ENCODE peak calls at places on chromosome 20, in five cellular contexts. Y is stomach, N is A549, D is HCT116, M is prostate gland. T is an unnamed sample.

GRCh38 chr20:35954907-35955251 is 577 bp upstream of the SCAND1 start:
- DNase-seq in N (peak; percentile 66), Y (no peak), D (no peak), M (no peak), T (no peak)

GRCh38 chr20:46210672-46211330 is 92.7 kb downstream of the CD40 start:
- DNase-seq in Y (no peak), D (no peak), N (no peak), M (no peak), T (no peak)

GRCh38 chr20:9743871-9744270 is 95.0 kb downstream of the PAK5 start:
- DNase-seq in D (no peak), N (no peak), Y (no peak), M (no peak), T (no peak)

GRCh38 chr20:50112512-50113419 is at the start of gene UBE2V1:
- DNase-seq in D (peak; percentile 58), M (peak; percentile 89), Y (peak; percentile 94), N (peak; percentile 90), T (peak; percentile 92)

GRCh38 chr20:40370800-40371199 is 318.2 kb downstream of the MAFB start:
- DNase-seq in M (no peak), Y (no peak), D (no peak), N (no peak), T (no peak)

GRCh38 chr20:50372770-50373088 is 137.5 kb upstream of the PTPN1 start:
- DNase-seq in N (peak; percentile 77), M (no peak), Y (no peak), D (no peak), T (no peak)

GRCh38 chr20:57526067-57526884 is 1.3 kb upstream of the CTCFL start:
- DNase-seq in M (no peak), D (peak; percentile 15), N (no peak), Y (no peak), T (no peak)

GRCh38 chr20:45993197-45993951 is 15.3 kb upstream of the MMP9 start:
- DNase-seq in N (peak; percentile 88), M (no peak), Y (peak; percentile 52), D (peak; percentile 57), T (no peak)

GRCh38 chr20:7744411-7744810 is 195.8 kb downstream of the HAO1 start:
- DNase-seq in D (no peak), Y (no peak), N (no peak), M (no peak), T (no peak)

GRCh38 chr20:52783769-52784168 is 188.4 kb upstream of the TSHZ2 start:
- DNase-seq in D (no peak), Y (no peak), M (no peak), N (no peak), T (no peak)

GRCh38 chr20:21546355-21546754 is 32.5 kb upstream of the NKX2-2 start:
- DNase-seq in D (no peak), N (no peak), M (no peak), Y (no peak), T (no peak)

GRCh38 chr20:58714340-58714922 is 21.8 kb downstream of the NPEPL1 start:
- DNase-seq in Y (no peak), M (peak; percentile 2), D (no peak), N (no peak), T (no peak)

GRCh38 chr20:57716202-57716601 is 6.4 kb upstream of the PMEPA1 start:
- DNase-seq in M (no peak), N (no peak), D (no peak), Y (no peak), T (no peak)

GRCh38 chr20:45578151-45578660 is 878 bp downstream of the WFDC8 start:
- DNase-seq in Y (no peak), M (no peak), D (no peak), N (no peak), T (no peak)

GRCh38 chr20:46055269-46055668 is 26.3 kb downstream of the SLC12A5 start:
- DNase-seq in D (no peak), N (no peak), M (no peak), Y (no peak), T (no peak)

GRCh38 chr20:35511814-35512420 is 17.5 kb downstream of the C20orf173 start:
- DNase-seq in D (no peak), Y (peak; percentile 40), M (no peak), N (peak; percentile 34), T (no peak)

GRCh38 chr20:3092611-3093379 is 8.3 kb upstream of the AVP start:
- DNase-seq in N (no peak), M (no peak), Y (no peak), D (no peak), T (no peak)

GRCh38 chr20:45510242-45510862 is 5.1 kb downstream of the SPINT3 start:
- DNase-seq in M (no peak), D (no peak), Y (no peak), N (no peak), T (no peak)

GRCh38 chr20:36491901-36492617 is 49.3 kb upstream of the MYL9 start:
- DNase-seq in D (no peak), N (no peak), Y (no peak), M (peak; percentile 37), T (no peak)

GRCh38 chr20:32582659-32583580 is 2.2 kb downstream of the NOL4L start:
- DNase-seq in M (no peak), N (no peak), Y (no peak), D (no peak), T (peak; percentile 56)

GRCh38 chr20:3077618-3078134 is 6.3 kb downstream of the OXT start:
- DNase-seq in Y (no peak), D (no peak), M (no peak), N (no peak), T (no peak)

GRCh38 chr20:16752901-16753300 is 4.7 kb downstream of the OTOR start:
- DNase-seq in Y (no peak), M (no peak), D (no peak), N (no peak), T (no peak)

GRCh38 chr20:329851-330232 is 4.5 kb downstream of the SOX12 start:
- DNase-seq in N (no peak), Y (no peak), M (no peak), D (no peak), T (no peak)

GRCh38 chr20:64052987-64053840 is 3.8 kb upstream of the SOX18 start:
- DNase-seq in M (no peak), Y (no peak), D (no peak), N (no peak), T (no peak)

GRCh38 chr20:33871362-33871761 is 60.2 kb downstream of the CHMP4B start:
- DNase-seq in M (peak; percentile 67), N (no peak), Y (peak; percentile 52), D (no peak), T (peak; percentile 24)
- H3K27ac ChIP-seq in M (no peak overlapping the region), N (no peak overlapping the region), Y (no peak overlapping the region), D (no peak overlapping the region), T (no peak overlapping the region)

GRCh38 chr20:18587665-18588553 is at the start of gene DTD1:
- DNase-seq in M (peak; percentile 90), D (peak; percentile 83), Y (peak; percentile 96), N (peak; percentile 80), T (peak; percentile 93)
- TF ChIP-seq POLR2A in M (peak; percentile 32), D (peak; percentile 27), Y (no peak), N (peak; percentile 48), T (no peak)

GRCh38 chr20:23138682-23139081 is 52.6 kb upstream of the CD93 start:
- DNase-seq in N (no peak), Y (no peak), D (no peak), M (no peak), T (no peak)

GRCh38 chr20:23138226-23138625 is 52.1 kb upstream of the CD93 start:
- DNase-seq in M (no peak), N (no peak), Y (no peak), D (no peak), T (no peak)

GRCh38 chr20:23139524-23139923 is 53.4 kb upstream of the CD93 start:
- DNase-seq in D (no peak), Y (no peak), N (no peak), M (peak; percentile 33), T (no peak)

GRCh38 chr20:23135449-23136447 is 49.6 kb upstream of the CD93 start:
- DNase-seq in M (no peak), Y (no peak), D (no peak), N (no peak), T (no peak)

GRCh38 chr20:23136893-23137745 is 51.0 kb upstream of the CD93 start:
- DNase-seq in N (no peak), Y (no peak), M (no peak), D (no peak), T (no peak)
- H3K27ac ChIP-seq in N (no peak overlapping the region), Y (no peak overlapping the region), M (no peak overlapping the region), D (no peak overlapping the region), T (no peak overlapping the region)

DNA sequence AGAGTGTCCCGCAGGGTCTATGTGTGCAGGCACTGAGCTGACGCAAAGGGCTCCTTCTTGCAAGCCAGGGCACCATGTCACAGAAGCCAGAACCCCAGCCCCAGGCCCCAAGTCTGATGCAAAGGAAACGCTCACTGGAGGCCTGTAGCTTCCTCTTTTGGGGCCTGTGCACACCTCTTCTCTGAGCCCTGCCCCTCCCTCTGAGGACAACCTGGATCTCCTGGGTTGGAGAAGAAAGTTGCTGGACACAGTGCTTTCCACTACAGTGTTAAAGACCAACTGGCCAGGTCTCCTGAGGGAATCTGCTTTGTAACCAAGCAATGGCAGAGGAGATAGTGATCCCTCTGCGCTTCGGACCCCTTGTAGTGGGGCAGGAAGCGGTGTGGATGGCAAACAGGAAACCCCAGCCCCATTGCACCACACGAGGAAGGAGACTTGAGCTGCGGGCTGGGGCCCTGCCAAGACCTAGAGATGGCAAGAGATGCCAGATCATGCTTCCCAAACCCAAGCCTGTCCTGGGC is 90.0 kb downstream of the PRND start:
- DNase-seq in M (no peak), D (no peak), N (no peak), Y (peak; percentile 67), T (no peak)
- TF ChIP-seq POLR2A in M (no peak), D (no peak), N (no peak), Y (no peak), T (no peak)

GRCh38 chr20:47412073-47412472 is 55.6 kb upstream of the ZMYND8 start:
- DNase-seq in N (no peak), M (no peak), D (no peak), Y (no peak), T (no peak)
- H3K27ac ChIP-seq in N (peak overlapping the region; percentile 22), M (peak overlapping the region; percentile 36), D (no peak overlapping the region), Y (peak overlapping the region; percentile 12), T (no peak overlapping the region)

GRCh38 chr20:25270829-25271251 is 23.0 kb downstream of the PYGB start:
- DNase-seq in D (no peak), M (no peak), N (no peak), Y (peak; percentile 33), T (peak; percentile 13)
- TF ChIP-seq POLR2A in D (no peak), M (no peak), N (no peak), Y (no peak), T (no peak)

GRCh38 chr20:37994512-37994911 is 38.7 kb downstream of the TTI1 start:
- DNase-seq in N (peak; percentile 49), D (no peak), M (peak; percentile 21), Y (no peak), T (no peak)

GRCh38 chr20:38000293-38000692 is 33.0 kb downstream of the TTI1 start:
- DNase-seq in Y (no peak), N (no peak), M (no peak), D (no peak), T (no peak)

GRCh38 chr20:37999526-38000263 is 33.6 kb downstream of the TTI1 start:
- DNase-seq in N (no peak), D (no peak), M (no peak), Y (no peak), T (no peak)

GRCh38 chr20:37995856-37996625 is 37.2 kb downstream of the TTI1 start:
- DNase-seq in D (no peak), M (no peak), N (no peak), Y (no peak), T (no peak)

GRCh38 chr20:37997516-37997915 is 35.7 kb downstream of the TTI1 start:
- DNase-seq in M (no peak), N (no peak), D (no peak), Y (no peak), T (no peak)
- H3K27ac ChIP-seq in M (no peak overlapping the region), N (no peak overlapping the region), D (no peak overlapping the region), Y (no peak overlapping the region), T (no peak overlapping the region)

T was measured in ovary.